ENCODE peak calls at places on chromosome 13, in six cellular contexts. One of them, this sample, is unnamed.

GRCh38 chr13:110409581-110409992 is 102.5 kb downstream of the COL4A2 start:
- DNase-seq in stimulated activated CD4-positive, alpha-beta T cell treated with anti-CD3 and anti-CD28 coated beads, Interleukin-4, amount 100 ng/mL, for 4 hours: no peak
- DNase-seq in fibroblast of mammary gland: peak; percentile 48
- DNase-seq in RKO: no peak
- DNase-seq in activated T-cell treated with anti-CD3 and anti-CD28 coated beads, Interleukin-2, amount 50 U/mL, for 48 hours: no peak
- DNase-seq in effector memory CD4-positive, alpha-beta T cell: no peak
- DNase-seq in this sample: no peak

GRCh38 chr13:73819711-73820110 is 314.5 kb downstream of the KLF12 start:
- DNase-seq in stimulated activated CD4-positive, alpha-beta T cell treated with anti-CD3 and anti-CD28 coated beads, Interleukin-4, amount 100 ng/mL, for 4 hours: no peak
- DNase-seq in fibroblast of mammary gland: no peak
- DNase-seq in RKO: no peak
- DNase-seq in activated T-cell treated with anti-CD3 and anti-CD28 coated beads, Interleukin-2, amount 50 U/mL, for 48 hours: no peak
- DNase-seq in effector memory CD4-positive, alpha-beta T cell: no peak
- DNase-seq in this sample: no peak

GRCh38 chr13:75366380-75367280 is 115.3 kb downstream of the TBC1D4 start:
- DNase-seq in stimulated activated CD4-positive, alpha-beta T cell treated with anti-CD3 and anti-CD28 coated beads, Interleukin-4, amount 100 ng/mL, for 4 hours: no peak
- DNase-seq in fibroblast of mammary gland: no peak
- DNase-seq in RKO: no peak
- DNase-seq in activated T-cell treated with anti-CD3 and anti-CD28 coated beads, Interleukin-2, amount 50 U/mL, for 48 hours: no peak
- DNase-seq in effector memory CD4-positive, alpha-beta T cell: no peak
- DNase-seq in this sample: no peak

GRCh38 chr13:79883216-79883615 is 402.3 kb downstream of the NDFIP2 start:
- DNase-seq in stimulated activated CD4-positive, alpha-beta T cell treated with anti-CD3 and anti-CD28 coated beads, Interleukin-4, amount 100 ng/mL, for 4 hours: no peak
- DNase-seq in fibroblast of mammary gland: no peak
- DNase-seq in RKO: no peak
- DNase-seq in activated T-cell treated with anti-CD3 and anti-CD28 coated beads, Interleukin-2, amount 50 U/mL, for 48 hours: no peak
- DNase-seq in effector memory CD4-positive, alpha-beta T cell: no peak
- DNase-seq in this sample: no peak

GRCh38 chr13:74651121-74651520 is 516.9 kb upstream of the KLF12 start:
- DNase-seq in stimulated activated CD4-positive, alpha-beta T cell treated with anti-CD3 and anti-CD28 coated beads, Interleukin-4, amount 100 ng/mL, for 4 hours: no peak
- DNase-seq in fibroblast of mammary gland: no peak
- DNase-seq in RKO: no peak
- DNase-seq in activated T-cell treated with anti-CD3 and anti-CD28 coated beads, Interleukin-2, amount 50 U/mL, for 48 hours: no peak
- DNase-seq in effector memory CD4-positive, alpha-beta T cell: no peak
- DNase-seq in this sample: no peak

GRCh38 chr13:36778083-36778671 is 40.8 kb upstream of the RFXAP start:
- DNase-seq in stimulated activated CD4-positive, alpha-beta T cell treated with anti-CD3 and anti-CD28 coated beads, Interleukin-4, amount 100 ng/mL, for 4 hours: no peak
- DNase-seq in fibroblast of mammary gland: peak; percentile 12
- DNase-seq in RKO: no peak
- DNase-seq in activated T-cell treated with anti-CD3 and anti-CD28 coated beads, Interleukin-2, amount 50 U/mL, for 48 hours: no peak
- DNase-seq in effector memory CD4-positive, alpha-beta T cell: no peak
- DNase-seq in this sample: no peak

GRCh38 chr13:110644892-110645521 is 29.7 kb downstream of the NAXD start:
- DNase-seq in stimulated activated CD4-positive, alpha-beta T cell treated with anti-CD3 and anti-CD28 coated beads, Interleukin-4, amount 100 ng/mL, for 4 hours: no peak
- DNase-seq in fibroblast of mammary gland: peak; percentile 59
- DNase-seq in RKO: no peak
- DNase-seq in activated T-cell treated with anti-CD3 and anti-CD28 coated beads, Interleukin-2, amount 50 U/mL, for 48 hours: peak; percentile 45
- DNase-seq in effector memory CD4-positive, alpha-beta T cell: no peak
- DNase-seq in this sample: no peak

GRCh38 chr13:77492982-77493381 is 42.5 kb upstream of the SCEL start:
- DNase-seq in stimulated activated CD4-positive, alpha-beta T cell treated with anti-CD3 and anti-CD28 coated beads, Interleukin-4, amount 100 ng/mL, for 4 hours: no peak
- DNase-seq in fibroblast of mammary gland: peak; percentile 51
- DNase-seq in RKO: peak; percentile 44
- DNase-seq in activated T-cell treated with anti-CD3 and anti-CD28 coated beads, Interleukin-2, amount 50 U/mL, for 48 hours: no peak
- DNase-seq in effector memory CD4-positive, alpha-beta T cell: no peak
- DNase-seq in this sample: peak; percentile 21

GRCh38 chr13:38684714-38685113 is 2.2 kb upstream of the FREM2 start:
- DNase-seq in stimulated activated CD4-positive, alpha-beta T cell treated with anti-CD3 and anti-CD28 coated beads, Interleukin-4, amount 100 ng/mL, for 4 hours: no peak
- DNase-seq in fibroblast of mammary gland: no peak
- DNase-seq in RKO: no peak
- DNase-seq in activated T-cell treated with anti-CD3 and anti-CD28 coated beads, Interleukin-2, amount 50 U/mL, for 48 hours: no peak
- DNase-seq in effector memory CD4-positive, alpha-beta T cell: no peak
- DNase-seq in this sample: no peak

GRCh38 chr13:25732146-25732865 is 319.5 kb downstream of the SHISA2 start:
- DNase-seq in stimulated activated CD4-positive, alpha-beta T cell treated with anti-CD3 and anti-CD28 coated beads, Interleukin-4, amount 100 ng/mL, for 4 hours: no peak
- DNase-seq in fibroblast of mammary gland: peak; percentile 14
- DNase-seq in RKO: peak; percentile 26
- DNase-seq in activated T-cell treated with anti-CD3 and anti-CD28 coated beads, Interleukin-2, amount 50 U/mL, for 48 hours: no peak
- DNase-seq in effector memory CD4-positive, alpha-beta T cell: no peak
- DNase-seq in this sample: no peak

GRCh38 chr13:92460479-92460878 is 766.1 kb upstream of the GPC6 start:
- DNase-seq in stimulated activated CD4-positive, alpha-beta T cell treated with anti-CD3 and anti-CD28 coated beads, Interleukin-4, amount 100 ng/mL, for 4 hours: no peak
- DNase-seq in fibroblast of mammary gland: no peak
- DNase-seq in RKO: no peak
- DNase-seq in activated T-cell treated with anti-CD3 and anti-CD28 coated beads, Interleukin-2, amount 50 U/mL, for 48 hours: no peak
- DNase-seq in effector memory CD4-positive, alpha-beta T cell: no peak
- DNase-seq in this sample: no peak

GRCh38 chr13:68304287-68304893 is 1074.3 kb upstream of the PCDH9 start:
- DNase-seq in stimulated activated CD4-positive, alpha-beta T cell treated with anti-CD3 and anti-CD28 coated beads, Interleukin-4, amount 100 ng/mL, for 4 hours: no peak
- DNase-seq in fibroblast of mammary gland: peak; percentile 8
- DNase-seq in RKO: peak; percentile 53
- DNase-seq in activated T-cell treated with anti-CD3 and anti-CD28 coated beads, Interleukin-2, amount 50 U/mL, for 48 hours: no peak
- DNase-seq in effector memory CD4-positive, alpha-beta T cell: no peak
- DNase-seq in this sample: no peak

GRCh38 chr13:100130092-100130491 is 41.2 kb downstream of the PCCA start:
- DNase-seq in stimulated activated CD4-positive, alpha-beta T cell treated with anti-CD3 and anti-CD28 coated beads, Interleukin-4, amount 100 ng/mL, for 4 hours: no peak
- DNase-seq in fibroblast of mammary gland: peak; percentile 29
- DNase-seq in RKO: no peak
- DNase-seq in activated T-cell treated with anti-CD3 and anti-CD28 coated beads, Interleukin-2, amount 50 U/mL, for 48 hours: no peak
- DNase-seq in effector memory CD4-positive, alpha-beta T cell: no peak
- DNase-seq in this sample: no peak

GRCh38 chr13:46182491-46182877 is 507 bp upstream of the LCP1 start:
- DNase-seq in stimulated activated CD4-positive, alpha-beta T cell treated with anti-CD3 and anti-CD28 coated beads, Interleukin-4, amount 100 ng/mL, for 4 hours: no peak
- DNase-seq in fibroblast of mammary gland: no peak
- DNase-seq in RKO: no peak
- DNase-seq in activated T-cell treated with anti-CD3 and anti-CD28 coated beads, Interleukin-2, amount 50 U/mL, for 48 hours: no peak
- DNase-seq in effector memory CD4-positive, alpha-beta T cell: no peak
- DNase-seq in this sample: no peak

GRCh38 chr13:32530841-32531253 is 7.7 kb downstream of the N4BP2L2 start:
- DNase-seq in stimulated activated CD4-positive, alpha-beta T cell treated with anti-CD3 and anti-CD28 coated beads, Interleukin-4, amount 100 ng/mL, for 4 hours: no peak
- DNase-seq in fibroblast of mammary gland: peak; percentile 68
- DNase-seq in RKO: no peak
- DNase-seq in activated T-cell treated with anti-CD3 and anti-CD28 coated beads, Interleukin-2, amount 50 U/mL, for 48 hours: no peak
- DNase-seq in effector memory CD4-positive, alpha-beta T cell: no peak
- DNase-seq in this sample: no peak

GRCh38 chr13:111865826-111866225 is 201.1 kb upstream of the SOX1 start:
- DNase-seq in stimulated activated CD4-positive, alpha-beta T cell treated with anti-CD3 and anti-CD28 coated beads, Interleukin-4, amount 100 ng/mL, for 4 hours: no peak
- DNase-seq in fibroblast of mammary gland: no peak
- DNase-seq in RKO: no peak
- DNase-seq in activated T-cell treated with anti-CD3 and anti-CD28 coated beads, Interleukin-2, amount 50 U/mL, for 48 hours: no peak
- DNase-seq in effector memory CD4-positive, alpha-beta T cell: no peak
- DNase-seq in this sample: no peak

GRCh38 chr13:91099877-91100276 is 247.6 kb upstream of the MIR17HG start:
- DNase-seq in stimulated activated CD4-positive, alpha-beta T cell treated with anti-CD3 and anti-CD28 coated beads, Interleukin-4, amount 100 ng/mL, for 4 hours: no peak
- DNase-seq in fibroblast of mammary gland: no peak
- DNase-seq in RKO: no peak
- DNase-seq in activated T-cell treated with anti-CD3 and anti-CD28 coated beads, Interleukin-2, amount 50 U/mL, for 48 hours: no peak
- DNase-seq in effector memory CD4-positive, alpha-beta T cell: no peak
- DNase-seq in this sample: no peak

GRCh38 chr13:100546713-100547405 is 41.7 kb downstream of the GGACT start:
- DNase-seq in stimulated activated CD4-positive, alpha-beta T cell treated with anti-CD3 and anti-CD28 coated beads, Interleukin-4, amount 100 ng/mL, for 4 hours: no peak
- DNase-seq in fibroblast of mammary gland: no peak
- DNase-seq in RKO: no peak
- DNase-seq in activated T-cell treated with anti-CD3 and anti-CD28 coated beads, Interleukin-2, amount 50 U/mL, for 48 hours: no peak
- DNase-seq in effector memory CD4-positive, alpha-beta T cell: no peak
- DNase-seq in this sample: no peak

GRCh38 chr13:75788494-75788991 is 152.4 kb downstream of the LMO7 start:
- DNase-seq in stimulated activated CD4-positive, alpha-beta T cell treated with anti-CD3 and anti-CD28 coated beads, Interleukin-4, amount 100 ng/mL, for 4 hours: no peak
- DNase-seq in fibroblast of mammary gland: peak; percentile 96
- DNase-seq in RKO: no peak
- DNase-seq in activated T-cell treated with anti-CD3 and anti-CD28 coated beads, Interleukin-2, amount 50 U/mL, for 48 hours: no peak
- DNase-seq in effector memory CD4-positive, alpha-beta T cell: no peak
- DNase-seq in this sample: no peak

GRCh38 chr13:94195715-94196114 is 283.8 kb downstream of the DCT start:
- DNase-seq in stimulated activated CD4-positive, alpha-beta T cell treated with anti-CD3 and anti-CD28 coated beads, Interleukin-4, amount 100 ng/mL, for 4 hours: no peak
- DNase-seq in fibroblast of mammary gland: peak; percentile 97
- DNase-seq in RKO: peak; percentile 35
- DNase-seq in activated T-cell treated with anti-CD3 and anti-CD28 coated beads, Interleukin-2, amount 50 U/mL, for 48 hours: no peak
- DNase-seq in effector memory CD4-positive, alpha-beta T cell: no peak
- DNase-seq in this sample: no peak

GRCh38 chr13:98976941-98977340 is 923 bp downstream of the DOCK9 start:
- DNase-seq in stimulated activated CD4-positive, alpha-beta T cell treated with anti-CD3 and anti-CD28 coated beads, Interleukin-4, amount 100 ng/mL, for 4 hours: no peak
- DNase-seq in fibroblast of mammary gland: no peak
- DNase-seq in RKO: no peak
- DNase-seq in activated T-cell treated with anti-CD3 and anti-CD28 coated beads, Interleukin-2, amount 50 U/mL, for 48 hours: no peak
- DNase-seq in effector memory CD4-positive, alpha-beta T cell: no peak
- DNase-seq in this sample: no peak

GRCh38 chr13:95300625-95301134 is 571 bp downstream of the ABCC4 start:
- DNase-seq in stimulated activated CD4-positive, alpha-beta T cell treated with anti-CD3 and anti-CD28 coated beads, Interleukin-4, amount 100 ng/mL, for 4 hours: peak; percentile 53
- DNase-seq in fibroblast of mammary gland: peak; percentile 57
- DNase-seq in RKO: peak; percentile 63
- DNase-seq in activated T-cell treated with anti-CD3 and anti-CD28 coated beads, Interleukin-2, amount 50 U/mL, for 48 hours: peak; percentile 59
- DNase-seq in effector memory CD4-positive, alpha-beta T cell: peak; percentile 0
- DNase-seq in this sample: peak; percentile 37

GRCh38 chr13:63190742-63191141 is 1775.1 kb upstream of the PCDH20 start:
- DNase-seq in stimulated activated CD4-positive, alpha-beta T cell treated with anti-CD3 and anti-CD28 coated beads, Interleukin-4, amount 100 ng/mL, for 4 hours: no peak
- DNase-seq in fibroblast of mammary gland: peak; percentile 40
- DNase-seq in RKO: no peak
- DNase-seq in activated T-cell treated with anti-CD3 and anti-CD28 coated beads, Interleukin-2, amount 50 U/mL, for 48 hours: no peak
- DNase-seq in effector memory CD4-positive, alpha-beta T cell: no peak
- DNase-seq in this sample: no peak

GRCh38 chr13:36148436-36148835 is 17.3 kb upstream of the DCLK1 start:
- DNase-seq in stimulated activated CD4-positive, alpha-beta T cell treated with anti-CD3 and anti-CD28 coated beads, Interleukin-4, amount 100 ng/mL, for 4 hours: no peak
- DNase-seq in fibroblast of mammary gland: peak; percentile 59
- DNase-seq in RKO: no peak
- DNase-seq in activated T-cell treated with anti-CD3 and anti-CD28 coated beads, Interleukin-2, amount 50 U/mL, for 48 hours: no peak
- DNase-seq in effector memory CD4-positive, alpha-beta T cell: no peak
- DNase-seq in this sample: no peak

GRCh38 chr13:28047784-28048388 is 52.5 kb downstream of the FLT3 start:
- DNase-seq in stimulated activated CD4-positive, alpha-beta T cell treated with anti-CD3 and anti-CD28 coated beads, Interleukin-4, amount 100 ng/mL, for 4 hours: no peak
- DNase-seq in fibroblast of mammary gland: peak; percentile 18
- DNase-seq in RKO: peak; percentile 43
- DNase-seq in activated T-cell treated with anti-CD3 and anti-CD28 coated beads, Interleukin-2, amount 50 U/mL, for 48 hours: no peak
- DNase-seq in effector memory CD4-positive, alpha-beta T cell: no peak
- DNase-seq in this sample: no peak

GRCh38 chr13:113348591-113348990 is 15.3 kb downstream of the GRTP1 start:
- DNase-seq in stimulated activated CD4-positive, alpha-beta T cell treated with anti-CD3 and anti-CD28 coated beads, Interleukin-4, amount 100 ng/mL, for 4 hours: no peak
- DNase-seq in fibroblast of mammary gland: no peak
- DNase-seq in RKO: no peak
- DNase-seq in activated T-cell treated with anti-CD3 and anti-CD28 coated beads, Interleukin-2, amount 50 U/mL, for 48 hours: no peak
- DNase-seq in effector memory CD4-positive, alpha-beta T cell: no peak
- DNase-seq in this sample: no peak

GRCh38 chr13:45786293-45786920 is 65.1 kb downstream of the SIAH3 start:
- DNase-seq in stimulated activated CD4-positive, alpha-beta T cell treated with anti-CD3 and anti-CD28 coated beads, Interleukin-4, amount 100 ng/mL, for 4 hours: no peak
- DNase-seq in fibroblast of mammary gland: no peak
- DNase-seq in RKO: no peak
- DNase-seq in activated T-cell treated with anti-CD3 and anti-CD28 coated beads, Interleukin-2, amount 50 U/mL, for 48 hours: no peak
- DNase-seq in effector memory CD4-positive, alpha-beta T cell: no peak
- DNase-seq in this sample: no peak

This sample was measured in D721Med.